ENCODE peak calls at places on chromosomes 7 and 10, in ten cellular contexts. P, H, T, Y, O, V, J, E, I and A are unnamed samples.
A peak's percentile ranks its signal among the peaks of the same experiment; 100 is the strongest.

GRCh38 chr7:51640851-51641250 is 324.2 kb upstream of the COBL start:
- DNase-seq in P (no peak), H (no peak), T (no peak), Y (no peak), O (no peak), V (no peak), J (no peak), E (no peak), I (no peak), A (no peak)

GRCh38 chr10:31648966-31649365 is 279.7 kb downstream of the ARHGAP12 start:
- DNase-seq in P (no peak), H (no peak), T (no peak), Y (no peak), O (no peak), V (no peak), J (no peak), E (no peak), I (no peak), A (no peak)

GRCh38 chr7:69342154-69342884 is 256.0 kb upstream of the AUTS2 start:
- DNase-seq in P (no peak), H (no peak), T (no peak), Y (no peak), O (no peak), V (no peak), J (no peak), E (no peak), I (no peak), A (no peak)

GRCh38 chr7:95725170-95725569 is 47.2 kb upstream of the DYNC1I1 start:
- DNase-seq in P (no peak), H (no peak), T (no peak), Y (no peak), O (no peak), V (no peak), J (no peak), E (no peak), I (no peak), A (no peak)

GRCh38 chr10:15751048-15751447 is 31.3 kb upstream of the ITGA8 start:
- DNase-seq in P (no peak), H (no peak), T (no peak), Y (no peak), O (no peak), V (no peak), J (no peak), E (no peak), I (no peak), A (no peak)

GRCh38 chr7:51827641-51828040 is 511.0 kb upstream of the COBL start:
- DNase-seq in P (no peak), H (no peak), T (no peak), Y (no peak), O (no peak), V (no peak), J (no peak), E (no peak), I (no peak), A (no peak)

GRCh38 chr10:46014215-46014614 is 16.2 kb downstream of the NCOA4 start:
- DNase-seq in P (no peak), H (no peak), T (no peak), Y (no peak), O (no peak), V (no peak), J (no peak), E (no peak), I (no peak), A (no peak)

GRCh38 chr10:124091646-124092269 is 1.6 kb downstream of the CHST15 start:
- DNase-seq in P (peak; percentile 33), H (no peak), T (no peak), Y (no peak), O (no peak), V (peak; percentile 68), J (no peak), E (peak; percentile 22), I (no peak), A (peak; percentile 36)

GRCh38 chr7:101319401-101319800 is 2.2 kb downstream of the IFT22 start:
- DNase-seq in P (no peak), H (no peak), T (no peak), Y (no peak), O (no peak), V (no peak), J (no peak), E (no peak), I (no peak), A (no peak)

DNA sequence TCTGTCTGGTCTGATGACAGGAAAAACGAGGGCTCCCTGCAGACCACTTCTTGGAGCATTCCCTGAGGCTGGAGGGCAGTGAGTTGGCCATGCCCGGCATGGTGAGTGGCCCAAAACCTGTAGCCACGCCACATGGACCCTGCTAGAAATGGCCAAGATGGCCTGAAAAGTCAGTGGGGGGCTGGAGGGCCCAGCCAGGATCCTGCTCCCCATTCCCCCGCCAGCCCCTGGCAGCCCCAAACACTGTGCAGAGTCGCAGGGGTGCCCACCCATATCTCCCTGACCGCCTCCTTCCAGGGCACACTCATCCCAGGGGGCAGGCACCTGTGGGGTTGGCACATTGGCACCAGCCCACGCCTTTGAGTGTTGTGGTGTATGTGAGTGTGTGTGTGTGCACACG is 18.7 kb upstream of the PPP2R2D start:
- DNase-seq in P (no peak), H (no peak), T (no peak), Y (peak; percentile 42), O (no peak), V (no peak), J (no peak), E (no peak), I (no peak), A (no peak)
- H3K27me3 ChIP-seq in P (no peaks in the 10 kb centered on the region), H (no peaks in the 10 kb centered on the region), T (no peaks in the 10 kb centered on the region), Y (peaks cover 8% of the 10 kb centered on the region), O (peaks cover 11% of the 10 kb centered on the region), V (no peaks in the 10 kb centered on the region), J (no peaks in the 10 kb centered on the region), E (no peaks in the 10 kb centered on the region), I (peaks cover 28% of the 10 kb centered on the region), A (peaks cover 10% of the 10 kb centered on the region)

GRCh38 chr7:157815061-157816022 is 478.5 kb downstream of the DNAJB6 start:
- DNase-seq in P (no peak), H (no peak), T (no peak), Y (no peak), O (no peak), V (no peak), J (no peak), E (no peak), I (no peak), A (no peak)

GRCh38 chr7:157817433-157817832 is 480.6 kb downstream of the DNAJB6 start:
- DNase-seq in P (no peak), H (no peak), T (no peak), Y (no peak), O (no peak), V (no peak), J (no peak), E (no peak), I (no peak), A (no peak)

GRCh38 chr7:157816086-157816485 is 479.3 kb downstream of the DNAJB6 start:
- DNase-seq in P (no peak), H (no peak), T (no peak), Y (no peak), O (no peak), V (no peak), J (no peak), E (no peak), I (no peak), A (no peak)

GRCh38 chr7:157817944-157818700 is 481.3 kb downstream of the DNAJB6 start:
- DNase-seq in P (no peak), H (no peak), T (no peak), Y (no peak), O (no peak), V (no peak), J (no peak), E (no peak), I (no peak), A (no peak)

DNA sequence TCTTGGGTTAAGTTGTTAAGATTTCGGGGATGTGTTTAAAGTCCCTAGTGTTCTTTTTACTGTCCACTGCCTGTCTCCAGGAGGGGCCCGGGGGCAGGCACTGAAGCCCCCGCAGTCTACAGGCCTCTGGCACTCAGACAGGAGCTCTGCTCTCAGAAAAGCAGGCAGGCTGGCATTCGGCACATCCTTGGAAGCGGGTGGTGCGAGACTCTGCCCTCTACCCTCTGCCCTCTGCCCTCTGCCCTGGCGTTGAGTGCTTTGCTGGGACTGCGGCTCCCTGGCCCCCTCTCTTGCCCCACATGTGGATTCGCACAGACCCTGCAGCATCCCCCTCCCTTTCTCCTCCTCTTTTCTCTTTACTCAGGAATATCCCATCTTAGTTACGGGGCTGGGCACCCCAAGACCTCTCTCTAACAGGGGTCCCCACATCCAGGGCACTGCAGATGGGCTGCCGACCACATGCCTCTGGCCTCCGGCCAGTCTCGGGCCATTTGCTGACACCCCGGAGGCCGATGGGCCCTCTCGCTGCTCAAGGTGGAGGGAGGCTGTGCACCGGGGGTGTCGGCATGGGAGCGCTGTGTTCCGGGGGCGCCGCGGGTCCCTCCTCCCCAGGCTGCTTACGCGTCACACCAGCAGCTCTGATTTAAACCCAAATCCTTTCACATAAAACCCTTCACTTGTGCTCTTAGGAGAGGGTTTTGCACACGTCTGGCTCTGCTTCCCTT is 479.9 kb downstream of the DNAJB6 start:
- DNase-seq in P (no peak), H (no peak), T (no peak), Y (no peak), O (no peak), V (no peak), J (no peak), E (no peak), I (no peak), A (no peak)
- TF ChIP-seq POLR2A in P (no peak), H (no peak), T (no peak), Y (no peak), O (no peak), V (no peak), J (no peak), E (no peak), I (no peak), A (no peak)

GRCh38 chr10:95485445-95485844 is 75.7 kb downstream of the SORBS1 start:
- DNase-seq in P (no peak), H (no peak), T (no peak), Y (no peak), O (no peak), V (no peak), J (no peak), E (no peak), I (no peak), A (no peak)
- H3K27me3 ChIP-seq in P (no peaks in the 10 kb centered on the region), H (no peaks in the 10 kb centered on the region), T (peaks cover under 1% of the 10 kb centered on the region), Y (no peaks in the 10 kb centered on the region), O (no peaks in the 10 kb centered on the region), V (no peaks in the 10 kb centered on the region), J (no peaks in the 10 kb centered on the region), E (no peaks in the 10 kb centered on the region), I (no peaks in the 10 kb centered on the region), A (no peaks in the 10 kb centered on the region)

DNA sequence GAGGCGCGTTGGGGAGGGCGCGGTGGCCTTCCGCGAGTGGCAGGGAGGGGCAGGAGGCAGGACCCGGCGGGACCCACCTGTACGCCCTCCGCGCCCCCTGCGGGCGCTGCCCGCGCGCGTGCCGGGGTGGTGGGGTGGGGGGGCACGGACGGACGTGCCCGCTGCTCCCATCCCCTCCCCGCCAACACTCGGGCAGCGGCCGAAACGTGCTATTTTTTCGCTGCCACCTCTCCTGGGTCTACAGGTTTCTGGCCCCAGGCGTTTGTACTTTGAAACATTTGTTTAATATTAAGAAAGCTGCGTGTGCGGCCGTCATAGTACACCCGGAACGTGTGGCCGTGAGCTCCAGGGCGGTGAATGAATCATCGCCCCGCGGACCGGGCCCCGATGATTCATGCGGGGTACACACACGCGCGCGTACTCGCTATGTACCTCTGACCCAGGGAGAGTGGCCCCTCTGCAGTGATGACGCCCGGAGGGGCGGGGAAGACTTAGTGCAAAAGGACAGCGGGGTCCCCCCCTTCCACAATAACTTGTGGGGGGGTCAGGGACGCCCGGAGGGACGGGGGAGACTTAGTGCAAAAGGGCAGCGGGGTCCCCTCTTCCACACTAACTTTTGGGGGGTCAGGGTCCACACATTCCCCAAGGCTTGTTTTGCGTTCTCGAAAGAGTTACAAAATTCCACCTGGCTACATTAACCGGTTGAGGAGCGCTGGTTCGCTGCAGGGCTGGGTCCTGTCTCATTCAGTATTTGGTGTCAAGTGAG is 56.6 kb upstream of the PCGF5 start:
- DNase-seq in P (peak; percentile 65), H (peak; percentile 42), T (no peak), Y (peak; percentile 87), O (peak; percentile 32), V (peak; percentile 86), J (peak; percentile 52), E (peak; percentile 83), I (peak; percentile 75), A (peak; percentile 79)
- TF ChIP-seq POLR2A in P (peak; percentile 54), H (peak; percentile 38), T (peak; percentile 65), Y (no peak), O (peak; percentile 39), V (peak; percentile 37), J (peak; percentile 71), E (peak; percentile 67), I (no peak), A (no peak)